ENCODE peak calls at places on chromosome 18, in seven cellular contexts. One of them, this sample, is unnamed. For H3K9me3, the result is how much of the 10 kb centered on the place peaks cover.

GRCh38 chr18:29823671-29824070 is 1218.9 kb downstream of the DSC3 start:
- DNase-seq in CD4-positive, alpha-beta memory T cell: no peak
- DNase-seq in psoas muscle: no peak
- DNase-seq in neuronal stem cell: no peak
- DNase-seq in heart right ventricle: no peak
- DNase-seq in effector memory CD4-positive, alpha-beta T cell: no peak
- DNase-seq in GM23248: peak
- DNase-seq in this sample: no peak

GRCh38 chr18:48775372-48776160 is 175.2 kb downstream of the SMAD7 start:
- DNase-seq in CD4-positive, alpha-beta memory T cell: no peak
- DNase-seq in effector memory CD4-positive, alpha-beta T cell: no peak
- DNase-seq in heart right ventricle: no peak
- DNase-seq in psoas muscle: no peak
- DNase-seq in GM23248: no peak
- DNase-seq in neuronal stem cell: no peak
- DNase-seq in this sample: no peak

GRCh38 chr18:31103423-31103822 is 1.2 kb upstream of the DSC2 start:
- DNase-seq in heart right ventricle: no peak
- DNase-seq in effector memory CD4-positive, alpha-beta T cell: no peak
- DNase-seq in GM23248: no peak
- DNase-seq in neuronal stem cell: no peak
- DNase-seq in psoas muscle: no peak
- DNase-seq in CD4-positive, alpha-beta memory T cell: no peak
- DNase-seq in this sample: no peak

GRCh38 chr18:28108801-28109200 is 68.1 kb downstream of the CDH2 start:
- DNase-seq in effector memory CD4-positive, alpha-beta T cell: no peak
- DNase-seq in neuronal stem cell: no peak
- DNase-seq in heart right ventricle: no peak
- DNase-seq in CD4-positive, alpha-beta memory T cell: no peak
- DNase-seq in GM23248: peak
- DNase-seq in psoas muscle: no peak
- DNase-seq in this sample: no peak

GRCh38 chr18:50870138-50870845 is 8.6 kb upstream of the ME2 start:
- DNase-seq in psoas muscle: no peak
- DNase-seq in heart right ventricle: no peak
- DNase-seq in neuronal stem cell: no peak
- DNase-seq in CD4-positive, alpha-beta memory T cell: no peak
- DNase-seq in effector memory CD4-positive, alpha-beta T cell: no peak
- DNase-seq in GM23248: peak
- DNase-seq in this sample: no peak

GRCh38 chr18:9905401-9905922 is 8.4 kb upstream of the VAPA start:
- DNase-seq in psoas muscle: no peak
- DNase-seq in neuronal stem cell: no peak
- DNase-seq in GM23248: peak
- DNase-seq in heart right ventricle: no peak
- DNase-seq in CD4-positive, alpha-beta memory T cell: no peak
- DNase-seq in effector memory CD4-positive, alpha-beta T cell: no peak
- DNase-seq in this sample: no peak

GRCh38 chr18:77160515-77160914 is 27.9 kb upstream of the MBP start:
- DNase-seq in psoas muscle: no peak
- DNase-seq in effector memory CD4-positive, alpha-beta T cell: no peak
- DNase-seq in heart right ventricle: no peak
- DNase-seq in neuronal stem cell: no peak
- DNase-seq in CD4-positive, alpha-beta memory T cell: no peak
- DNase-seq in GM23248: no peak
- DNase-seq in this sample: no peak

GRCh38 chr18:8962192-8962772 is 140.2 kb upstream of the NDUFV2 start:
- DNase-seq in GM23248: no peak
- DNase-seq in psoas muscle: no peak
- DNase-seq in effector memory CD4-positive, alpha-beta T cell: no peak
- DNase-seq in neuronal stem cell: no peak
- DNase-seq in heart right ventricle: no peak
- DNase-seq in CD4-positive, alpha-beta memory T cell: no peak
- DNase-seq in this sample: no peak

GRCh38 chr18:10035306-10035991 is 121.6 kb downstream of the VAPA start:
- DNase-seq in effector memory CD4-positive, alpha-beta T cell: no peak
- DNase-seq in GM23248: peak
- DNase-seq in psoas muscle: no peak
- DNase-seq in heart right ventricle: no peak
- DNase-seq in neuronal stem cell: no peak
- DNase-seq in CD4-positive, alpha-beta memory T cell: no peak
- DNase-seq in this sample: no peak

GRCh38 chr18:27363918-27364317 is 178.8 kb upstream of the CHST9 start:
- DNase-seq in effector memory CD4-positive, alpha-beta T cell: no peak
- DNase-seq in heart right ventricle: no peak
- DNase-seq in GM23248: peak
- DNase-seq in neuronal stem cell: no peak
- DNase-seq in CD4-positive, alpha-beta memory T cell: no peak
- DNase-seq in psoas muscle: no peak
- DNase-seq in this sample: no peak

GRCh38 chr18:79439201-79440023 is 43.7 kb downstream of the NFATC1 start:
- DNase-seq in CD4-positive, alpha-beta memory T cell: peak
- DNase-seq in psoas muscle: peak
- DNase-seq in heart right ventricle: no peak
- DNase-seq in effector memory CD4-positive, alpha-beta T cell: peak
- DNase-seq in GM23248: no peak
- DNase-seq in neuronal stem cell: no peak
- DNase-seq in this sample: no peak

GRCh38 chr18:55384551-55385275 is 203.3 kb downstream of the TCF4 start:
- DNase-seq in heart right ventricle: no peak
- DNase-seq in neuronal stem cell: no peak
- DNase-seq in psoas muscle: no peak
- DNase-seq in GM23248: peak
- DNase-seq in effector memory CD4-positive, alpha-beta T cell: no peak
- DNase-seq in CD4-positive, alpha-beta memory T cell: no peak
- DNase-seq in this sample: no peak

GRCh38 chr18:77059294-77059916 is 73.2 kb downstream of the MBP start:
- DNase-seq in effector memory CD4-positive, alpha-beta T cell: no peak
- DNase-seq in heart right ventricle: no peak
- DNase-seq in neuronal stem cell: no peak
- DNase-seq in GM23248: peak
- DNase-seq in CD4-positive, alpha-beta memory T cell: no peak
- DNase-seq in psoas muscle: no peak
- DNase-seq in this sample: no peak

GRCh38 chr18:5456577-5457466 is 87.0 kb downstream of the EPB41L3 start:
- DNase-seq in heart right ventricle: no peak
- DNase-seq in psoas muscle: no peak
- DNase-seq in neuronal stem cell: peak
- DNase-seq in CD4-positive, alpha-beta memory T cell: peak
- DNase-seq in GM23248: peak
- DNase-seq in effector memory CD4-positive, alpha-beta T cell: no peak
- DNase-seq in this sample: no peak

GRCh38 chr18:42100917-42101316 is 145.9 kb downstream of the PIK3C3 start:
- DNase-seq in GM23248: no peak
- DNase-seq in heart right ventricle: no peak
- DNase-seq in CD4-positive, alpha-beta memory T cell: no peak
- DNase-seq in effector memory CD4-positive, alpha-beta T cell: no peak
- DNase-seq in neuronal stem cell: no peak
- DNase-seq in psoas muscle: no peak
- DNase-seq in this sample: no peak

GRCh38 chr18:48565105-48565504 is 26.3 kb downstream of the CTIF start:
- DNase-seq in effector memory CD4-positive, alpha-beta T cell: no peak
- DNase-seq in psoas muscle: no peak
- DNase-seq in CD4-positive, alpha-beta memory T cell: no peak
- DNase-seq in heart right ventricle: no peak
- DNase-seq in GM23248: no peak
- DNase-seq in neuronal stem cell: no peak
- DNase-seq in this sample: no peak

GRCh38 chr18:55522011-55522410 is 66.0 kb downstream of the TCF4 start:
- DNase-seq in heart right ventricle: no peak
- DNase-seq in psoas muscle: no peak
- DNase-seq in effector memory CD4-positive, alpha-beta T cell: no peak
- DNase-seq in GM23248: no peak
- DNase-seq in CD4-positive, alpha-beta memory T cell: no peak
- DNase-seq in neuronal stem cell: no peak
- DNase-seq in this sample: no peak

GRCh38 chr18:51614967-51615571 is 417.6 kb upstream of the MEX3C start:
- DNase-seq in heart right ventricle: no peak
- DNase-seq in CD4-positive, alpha-beta memory T cell: no peak
- DNase-seq in psoas muscle: no peak
- DNase-seq in GM23248: no peak
- DNase-seq in effector memory CD4-positive, alpha-beta T cell: no peak
- DNase-seq in neuronal stem cell: no peak
- DNase-seq in this sample: no peak

GRCh38 chr18:70450658-70451253 is 161.9 kb downstream of the SOCS6 start:
- DNase-seq in psoas muscle: no peak
- DNase-seq in CD4-positive, alpha-beta memory T cell: no peak
- DNase-seq in GM23248: peak
- DNase-seq in effector memory CD4-positive, alpha-beta T cell: no peak
- DNase-seq in neuronal stem cell: no peak
- DNase-seq in heart right ventricle: no peak
- DNase-seq in this sample: no peak

GRCh38 chr18:37564796-37565137 is 831 bp downstream of the CELF4 start:
- DNase-seq in GM23248: peak
- DNase-seq in neuronal stem cell: peak
- DNase-seq in CD4-positive, alpha-beta memory T cell: no peak
- DNase-seq in psoas muscle: peak
- DNase-seq in heart right ventricle: peak
- DNase-seq in effector memory CD4-positive, alpha-beta T cell: no peak
- DNase-seq in this sample: no peak

GRCh38 chr18:55433688-55434087 is 154.3 kb downstream of the TCF4 start:
- DNase-seq in effector memory CD4-positive, alpha-beta T cell: no peak
- DNase-seq in CD4-positive, alpha-beta memory T cell: no peak
- DNase-seq in neuronal stem cell: no peak
- DNase-seq in heart right ventricle: no peak
- DNase-seq in psoas muscle: no peak
- DNase-seq in GM23248: no peak
- DNase-seq in this sample: no peak

GRCh38 chr18:66346833-66347595 is 256.9 kb downstream of the CDH19 start:
- DNase-seq in effector memory CD4-positive, alpha-beta T cell: no peak
- DNase-seq in neuronal stem cell: no peak
- DNase-seq in GM23248: no peak
- DNase-seq in psoas muscle: no peak
- DNase-seq in heart right ventricle: no peak
- DNase-seq in CD4-positive, alpha-beta memory T cell: no peak
- DNase-seq in this sample: no peak
- H3K9me3 ChIP-seq in effector memory CD4-positive, alpha-beta T cell: under half
- H3K9me3 ChIP-seq in neuronal stem cell: under half
- H3K9me3 ChIP-seq in GM23248: under half
- H3K9me3 ChIP-seq in psoas muscle: under half
- H3K9me3 ChIP-seq in heart right ventricle: under half
- H3K9me3 ChIP-seq in CD4-positive, alpha-beta memory T cell: under half
- H3K9me3 ChIP-seq in this sample: under half

GRCh38 chr18:59559528-59559927 is 137.7 kb downstream of the CCBE1 start:
- DNase-seq in CD4-positive, alpha-beta memory T cell: no peak
- DNase-seq in effector memory CD4-positive, alpha-beta T cell: no peak
- DNase-seq in psoas muscle: no peak
- DNase-seq in heart right ventricle: no peak
- DNase-seq in neuronal stem cell: no peak
- DNase-seq in GM23248: no peak
- DNase-seq in this sample: no peak
- H3K9me3 ChIP-seq in CD4-positive, alpha-beta memory T cell: under half
- H3K9me3 ChIP-seq in effector memory CD4-positive, alpha-beta T cell: under half
- H3K9me3 ChIP-seq in psoas muscle: under half
- H3K9me3 ChIP-seq in heart right ventricle: under half
- H3K9me3 ChIP-seq in neuronal stem cell: under half
- H3K9me3 ChIP-seq in GM23248: under half
- H3K9me3 ChIP-seq in this sample: under half

GRCh38 chr18:57432765-57433400 is 2.3 kb upstream of the ONECUT2 start:
- DNase-seq in effector memory CD4-positive, alpha-beta T cell: no peak
- DNase-seq in psoas muscle: no peak
- DNase-seq in GM23248: no peak
- DNase-seq in heart right ventricle: no peak
- DNase-seq in CD4-positive, alpha-beta memory T cell: no peak
- DNase-seq in neuronal stem cell: no peak
- DNase-seq in this sample: no peak
- H3K9me3 ChIP-seq in effector memory CD4-positive, alpha-beta T cell: under half
- H3K9me3 ChIP-seq in psoas muscle: under half
- H3K9me3 ChIP-seq in GM23248: under half
- H3K9me3 ChIP-seq in heart right ventricle: under half
- H3K9me3 ChIP-seq in CD4-positive, alpha-beta memory T cell: under half
- H3K9me3 ChIP-seq in neuronal stem cell: under half
- H3K9me3 ChIP-seq in this sample: under half

GRCh38 chr18:4060427-4061281 is 394.5 kb downstream of the DLGAP1 start:
- DNase-seq in psoas muscle: no peak
- DNase-seq in CD4-positive, alpha-beta memory T cell: no peak
- DNase-seq in heart right ventricle: no peak
- DNase-seq in effector memory CD4-positive, alpha-beta T cell: no peak
- DNase-seq in GM23248: no peak
- DNase-seq in neuronal stem cell: peak
- DNase-seq in this sample: no peak

GRCh38 chr18:4069183-4069582 is 385.9 kb downstream of the DLGAP1 start:
- DNase-seq in effector memory CD4-positive, alpha-beta T cell: no peak
- DNase-seq in CD4-positive, alpha-beta memory T cell: no peak
- DNase-seq in GM23248: no peak
- DNase-seq in heart right ventricle: no peak
- DNase-seq in neuronal stem cell: no peak
- DNase-seq in psoas muscle: no peak
- DNase-seq in this sample: no peak

GRCh38 chr18:4058179-4058578 is 396.9 kb downstream of the DLGAP1 start:
- DNase-seq in psoas muscle: no peak
- DNase-seq in heart right ventricle: no peak
- DNase-seq in effector memory CD4-positive, alpha-beta T cell: no peak
- DNase-seq in CD4-positive, alpha-beta memory T cell: no peak
- DNase-seq in neuronal stem cell: no peak
- DNase-seq in GM23248: no peak
- DNase-seq in this sample: no peak

GRCh38 chr18:4068552-4069158 is 386.5 kb downstream of the DLGAP1 start:
- DNase-seq in CD4-positive, alpha-beta memory T cell: peak
- DNase-seq in neuronal stem cell: peak
- DNase-seq in GM23248: peak
- DNase-seq in heart right ventricle: no peak
- DNase-seq in effector memory CD4-positive, alpha-beta T cell: peak
- DNase-seq in psoas muscle: no peak
- DNase-seq in this sample: peak

GRCh38 chr18:4063545-4063944 is 391.6 kb downstream of the DLGAP1 start:
- DNase-seq in neuronal stem cell: no peak
- DNase-seq in heart right ventricle: no peak
- DNase-seq in CD4-positive, alpha-beta memory T cell: no peak
- DNase-seq in effector memory CD4-positive, alpha-beta T cell: no peak
- DNase-seq in GM23248: no peak
- DNase-seq in psoas muscle: no peak
- DNase-seq in this sample: no peak
- H3K9me3 ChIP-seq in neuronal stem cell: under half
- H3K9me3 ChIP-seq in heart right ventricle: under half
- H3K9me3 ChIP-seq in CD4-positive, alpha-beta memory T cell: under half
- H3K9me3 ChIP-seq in effector memory CD4-positive, alpha-beta T cell: under half
- H3K9me3 ChIP-seq in GM23248: under half
- H3K9me3 ChIP-seq in psoas muscle: under half
- H3K9me3 ChIP-seq in this sample: under half

GRCh38 chr18:12406376-12407111 is 1.2 kb upstream of the PRELID3A start:
- DNase-seq in heart right ventricle: no peak
- DNase-seq in CD4-positive, alpha-beta memory T cell: no peak
- DNase-seq in GM23248: no peak
- DNase-seq in neuronal stem cell: no peak
- DNase-seq in effector memory CD4-positive, alpha-beta T cell: no peak
- DNase-seq in psoas muscle: no peak
- DNase-seq in this sample: no peak

GRCh38 chr18:12411456-12411855 is 3.7 kb downstream of the PRELID3A start:
- DNase-seq in heart right ventricle: no peak
- DNase-seq in psoas muscle: no peak
- DNase-seq in effector memory CD4-positive, alpha-beta T cell: no peak
- DNase-seq in CD4-positive, alpha-beta memory T cell: no peak
- DNase-seq in GM23248: no peak
- DNase-seq in neuronal stem cell: no peak
- DNase-seq in this sample: no peak

GRCh38 chr18:12410121-12410520 is 2.4 kb downstream of the PRELID3A start:
- DNase-seq in GM23248: no peak
- DNase-seq in effector memory CD4-positive, alpha-beta T cell: no peak
- DNase-seq in psoas muscle: peak
- DNase-seq in heart right ventricle: no peak
- DNase-seq in neuronal stem cell: no peak
- DNase-seq in CD4-positive, alpha-beta memory T cell: no peak
- DNase-seq in this sample: no peak

GRCh38 chr18:12408247-12408869 is 629 bp downstream of the PRELID3A start:
- DNase-seq in effector memory CD4-positive, alpha-beta T cell: no peak
- DNase-seq in heart right ventricle: no peak
- DNase-seq in psoas muscle: no peak
- DNase-seq in GM23248: peak
- DNase-seq in neuronal stem cell: no peak
- DNase-seq in CD4-positive, alpha-beta memory T cell: peak
- DNase-seq in this sample: no peak

GRCh38 chr18:12409466-12409865 is 1.7 kb downstream of the PRELID3A start:
- DNase-seq in GM23248: peak
- DNase-seq in effector memory CD4-positive, alpha-beta T cell: no peak
- DNase-seq in CD4-positive, alpha-beta memory T cell: no peak
- DNase-seq in neuronal stem cell: no peak
- DNase-seq in psoas muscle: no peak
- DNase-seq in heart right ventricle: no peak
- DNase-seq in this sample: no peak
- H3K9me3 ChIP-seq in GM23248: under half
- H3K9me3 ChIP-seq in effector memory CD4-positive, alpha-beta T cell: under half
- H3K9me3 ChIP-seq in CD4-positive, alpha-beta memory T cell: under half
- H3K9me3 ChIP-seq in neuronal stem cell: under half
- H3K9me3 ChIP-seq in psoas muscle: under half
- H3K9me3 ChIP-seq in heart right ventricle: under half
- H3K9me3 ChIP-seq in this sample: under half

This sample was measured in T-helper 17 cell.